ENCODE peak calls at places on chromosomes 2 and 18, in four cellular contexts. L is AML-193; H is NK-92 treated with Interleukin-12 subunit alpha and Interleukin-12 subunit beta, amount 100 ng/mL, for 24 hours; W is GM20000. A is an unnamed sample.

GRCh38 chr2:70241338-70241737 is 7.1 kb downstream of the TIA1 start:
- DNase-seq in W (no peak), L (no peak), H (no peak), A (no peak)

GRCh38 chr2:173760553-173760952 is 204.6 kb downstream of the SP3 start:
- DNase-seq in L (no peak), H (no peak), W (no peak), A (no peak)

GRCh38 chr18:63479826-63480225 is 3.1 kb downstream of the SERPINB5 start:
- DNase-seq in L (no peak), W (no peak), H (no peak), A (no peak)

GRCh38 chr2:223591596-223591995 is 10.6 kb downstream of the SCG2 start:
- DNase-seq in H (no peak), W (no peak), L (no peak), A (no peak)

GRCh38 chr2:100991404-100991773 is 10.7 kb upstream of the RPL31 start:
- DNase-seq in W (no peak), L (no peak), H (no peak), A (no peak)

GRCh38 chr2:198374375-198375072 is 570.1 kb downstream of the PLCL1 start:
- DNase-seq in W (peak), H (peak), L (peak), A (no peak)

GRCh38 chr2:120177011-120177621 is 46.1 kb downstream of the TMEM185B start:
- DNase-seq in W (peak), H (peak), L (peak), A (no peak)

GRCh38 chr2:74333175-74333574 is 10.0 kb downstream of the SLC4A5 start:
- DNase-seq in W (no peak), H (no peak), L (peak), A (no peak)

GRCh38 chr2:53217250-53217649 is 550.4 kb upstream of the CHAC2 start:
- DNase-seq in L (no peak), W (no peak), H (no peak), A (no peak)

GRCh38 chr2:9263388-9263787 is 56.8 kb downstream of the ASAP2 start:
- DNase-seq in W (no peak), L (no peak), H (no peak), A (no peak)

A was measured in pancreas.